ENCODE peak calls at places on chromosome 10, in six cellular contexts. I is sigmoid colon, L is spleen, S is epithelial cell of esophagus, B is GM23338, K is WERI-Rb-1. F is an unnamed sample.

GRCh38 chr10:73873843-73874215 is 526 bp downstream of the CAMK2G start:
- DNase-seq in I (no peak), L (no peak), S (no peak), B (no peak), K (no peak), F (no peak)

GRCh38 chr10:28914721-28915120 is 237.4 kb downstream of the BAMBI start:
- DNase-seq in I (no peak), L (no peak), S (peak), B (no peak), K (no peak), F (no peak)

GRCh38 chr10:17229717-17229966 is 1.6 kb downstream of the VIM start:
- DNase-seq in I (no peak), L (no peak), S (no peak), B (peak), K (peak), F (no peak)

GRCh38 chr10:109862738-109863137 is 60.6 kb downstream of the XPNPEP1 start:
- DNase-seq in I (no peak), L (no peak), S (no peak), B (no peak), K (no peak), F (no peak)

GRCh38 chr10:81920213-81920829 is 45.3 kb downstream of the NRG3 start:
- DNase-seq in I (no peak), L (no peak), S (no peak), B (peak), K (peak), F (no peak)

GRCh38 chr10:104907509-104907908 is 266.4 kb downstream of the SORCS3 start:
- DNase-seq in I (no peak), L (no peak), S (no peak), B (no peak), K (no peak), F (no peak)

GRCh38 chr10:34666008-34666700 is 148.9 kb downstream of the PARD3 start:
- DNase-seq in I (peak), L (no peak), S (peak), B (peak), K (peak), F (no peak)

GRCh38 chr10:23481351-23481961 is 42.6 kb downstream of the OTUD1 start:
- DNase-seq in I (no peak), L (no peak), S (peak), B (no peak), K (no peak), F (no peak)

GRCh38 chr10:93208717-93209464 is 135.2 kb downstream of the CYP26A1 start:
- DNase-seq in I (no peak), L (no peak), S (peak), B (no peak), K (no peak), F (no peak)

GRCh38 chr10:118965636-118966035 is 63.9 kb upstream of the NANOS1 start:
- DNase-seq in I (no peak), L (no peak), S (no peak), B (no peak), K (peak), F (no peak)

GRCh38 chr10:133544506-133544905 is 17.3 kb downstream of the CYP2E1 start:
- DNase-seq in I (no peak), L (no peak), S (no peak), B (no peak), K (no peak), F (no peak)

GRCh38 chr10:53748319-53748718 is 975.7 kb upstream of the MBL2 start:
- DNase-seq in I (no peak), L (no peak), S (no peak), B (no peak), K (no peak), F (no peak)

GRCh38 chr10:71260622-71261325 is 48.4 kb downstream of the UNC5B start:
- DNase-seq in I (no peak), L (no peak), S (peak), B (peak), K (no peak), F (no peak)

GRCh38 chr10:17735166-17735941 is 16.6 kb upstream of the TMEM236 start:
- DNase-seq in I (no peak), L (no peak), S (no peak), B (no peak), K (no peak), F (no peak)

GRCh38 chr10:47361293-47361692 is 13.1 kb downstream of the RBP3 start:
- DNase-seq in I (no peak), L (peak), S (peak), B (peak), K (peak), F (no peak)

GRCh38 chr10:116470071-116470470 is 42.4 kb downstream of the PNLIPRP3 start:
- DNase-seq in I (no peak), L (no peak), S (no peak), B (no peak), K (no peak), F (no peak)

GRCh38 chr10:29691564-29692064 is 56.8 kb upstream of the SVIL start:
- DNase-seq in I (no peak), L (no peak), S (peak), B (no peak), K (peak), F (no peak)

GRCh38 chr10:103602852-103603155 is 109.3 kb downstream of the NEURL1 start:
- DNase-seq in I (no peak), L (no peak), S (no peak), B (no peak), K (no peak), F (no peak)

GRCh38 chr10:44376504-44377099 is 8.3 kb downstream of the CXCL12 start:
- DNase-seq in I (no peak), L (no peak), S (no peak), B (no peak), K (no peak), F (no peak)

GRCh38 chr10:7589748-7590147 is 77.0 kb downstream of the ITIH5 start:
- DNase-seq in I (no peak), L (peak), S (no peak), B (no peak), K (no peak), F (no peak)

GRCh38 chr10:5871596-5871995 is 18.1 kb downstream of the ANKRD16 start:
- DNase-seq in I (no peak), L (no peak), S (no peak), B (no peak), K (no peak), F (no peak)

GRCh38 chr10:27747096-27747451 is 1.5 kb upstream of the MKX start:
- DNase-seq in I (no peak), L (no peak), S (no peak), B (peak), K (no peak), F (no peak)

GRCh38 chr10:58743466-58744115 is 230.9 kb downstream of the BICC1 start:
- DNase-seq in I (no peak), L (no peak), S (no peak), B (peak), K (no peak), F (no peak)

GRCh38 chr10:122497241-122497640 is 35.9 kb downstream of the HTRA1 start:
- DNase-seq in I (no peak), L (no peak), S (no peak), B (no peak), K (no peak), F (no peak)

GRCh38 chr10:104328916-104329710 is 9.2 kb downstream of the ITPRIP start:
- DNase-seq in I (peak), L (peak), S (peak), B (peak), K (peak), F (peak)

GRCh38 chr10:4686644-4686996 is 139.4 kb upstream of the AKR1E2 start:
- DNase-seq in I (no peak), L (no peak), S (peak), B (no peak), K (no peak), F (no peak)

GRCh38 chr10:86370006-86370585 is 3.5 kb upstream of the GRID1 start:
- DNase-seq in I (peak), L (peak), S (no peak), B (no peak), K (peak), F (no peak)
- TF ChIP-seq CTCF in I (no peak), L (no peak), S (no peak), B (no peak), K (no peak), F (no peak)

DNA sequence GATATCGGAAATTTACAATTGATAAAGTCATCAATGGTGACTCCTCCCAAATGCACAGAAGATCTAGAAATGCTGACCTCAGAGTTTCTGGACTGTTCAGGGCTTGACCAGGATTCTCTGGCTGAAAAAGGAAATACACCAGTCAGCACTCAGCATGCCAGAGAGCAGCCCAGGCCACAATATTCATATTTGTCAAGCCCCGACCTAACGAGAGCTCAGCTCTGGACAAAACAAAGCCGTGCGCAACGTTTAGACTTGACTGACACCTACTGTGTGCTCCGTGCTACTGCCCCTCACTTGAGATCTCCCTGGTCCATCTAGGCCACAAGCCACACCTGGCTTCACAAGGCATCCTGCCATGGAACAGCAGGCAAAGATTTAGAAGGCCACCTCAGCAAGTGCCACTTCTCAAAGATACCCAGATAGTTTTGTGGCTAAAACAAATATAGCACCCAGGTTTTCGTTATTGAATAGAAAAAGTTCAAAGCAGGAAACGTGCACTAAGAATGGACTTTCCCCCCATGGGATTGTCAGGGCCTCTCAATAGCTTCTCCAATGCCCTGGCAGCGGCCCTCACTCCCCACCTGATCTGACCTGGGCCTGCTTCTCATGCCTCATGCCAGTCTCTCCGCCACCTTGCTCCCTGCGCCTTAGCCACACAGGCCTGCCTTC is 218.3 kb downstream of the FAM107B start:
- DNase-seq in I (no peak), L (peak), S (no peak), B (peak), K (no peak), F (peak)
- TF ChIP-seq CTCF in I (no peak), L (peak), S (no peak), B (peak), K (no peak), F (no peak)

DNA sequence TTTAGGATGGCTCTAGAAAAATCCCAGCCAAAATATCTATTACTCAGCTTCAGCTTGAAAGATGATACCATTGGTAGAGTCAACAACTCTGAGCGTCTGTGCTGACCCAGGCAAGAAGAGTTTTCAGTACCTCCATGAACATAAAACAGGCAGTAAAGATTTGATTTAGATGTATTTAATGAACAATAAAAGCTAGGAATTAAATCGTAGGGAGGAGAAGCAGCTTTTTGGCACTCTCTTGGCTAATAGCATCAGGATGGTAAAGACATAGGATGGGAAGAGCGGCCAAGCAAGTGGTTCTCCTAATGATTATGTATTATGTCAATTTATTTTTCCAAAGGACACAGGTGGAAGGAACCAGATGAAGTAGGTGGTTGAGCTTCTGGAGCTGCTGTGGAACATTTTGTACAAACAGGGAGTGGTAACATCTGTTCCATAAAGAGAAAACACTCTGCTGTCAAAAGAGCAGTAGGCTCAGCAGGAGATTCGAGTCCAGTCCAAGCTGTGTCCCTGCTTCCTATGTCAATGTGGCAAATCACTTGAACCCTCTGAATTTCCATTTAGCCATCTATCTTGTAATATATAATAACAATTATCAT is 448.1 kb upstream of the ANKRD30A start:
- DNase-seq in I (no peak), L (no peak), S (no peak), B (no peak), K (no peak), F (no peak)
- TF ChIP-seq CTCF in I (no peak), L (no peak), S (no peak), B (no peak), K (no peak), F (no peak)

GRCh38 chr10:77501846-77502251 is 135.8 kb downstream of the KCNMA1 start:
- DNase-seq in I (no peak), L (no peak), S (peak), B (no peak), K (no peak), F (no peak)
- TF ChIP-seq CTCF in I (no peak), L (no peak), S (no peak), B (no peak), K (no peak), F (no peak)

DNA sequence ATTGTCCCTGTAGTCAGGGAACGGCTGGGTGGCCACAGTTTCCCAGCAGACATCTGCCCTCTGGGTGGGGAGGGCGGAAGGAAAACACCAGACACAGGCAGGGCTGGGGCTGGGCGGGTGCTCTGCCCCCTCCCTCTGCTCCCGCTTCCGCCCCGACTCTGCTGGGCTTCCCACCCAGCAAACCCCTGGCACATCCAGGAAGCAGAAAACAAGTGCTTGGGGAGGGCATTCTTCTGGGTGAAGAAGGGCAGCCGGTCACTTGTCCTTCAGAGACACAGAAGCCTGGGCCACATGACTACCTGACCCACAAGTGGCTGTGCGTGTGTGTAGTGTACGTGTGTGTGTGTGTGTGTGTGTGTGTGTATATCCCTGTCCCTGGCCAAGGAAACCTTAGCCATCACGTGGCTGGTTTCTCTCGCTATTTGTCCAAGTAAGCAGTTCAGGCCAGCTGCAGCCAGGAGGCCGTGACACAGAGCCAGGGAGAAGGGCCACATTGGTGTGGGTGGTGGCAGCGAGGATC is 77.9 kb downstream of the ZMIZ1 start:
- DNase-seq in I (peak), L (peak), S (no peak), B (no peak), K (no peak), F (peak)
- TF ChIP-seq CTCF in I (peak), L (no peak), S (no peak), B (no peak), K (no peak), F (no peak)

GRCh38 chr10:75858357-75858756 is 426.9 kb downstream of the LRMDA start:
- DNase-seq in I (no peak), L (no peak), S (no peak), B (peak), K (peak), F (no peak)

GRCh38 chr10:75851946-75852345 is 420.5 kb downstream of the LRMDA start:
- DNase-seq in I (no peak), L (no peak), S (no peak), B (no peak), K (no peak), F (no peak)

GRCh38 chr10:75857896-75858295 is 426.5 kb downstream of the LRMDA start:
- DNase-seq in I (no peak), L (no peak), S (no peak), B (no peak), K (no peak), F (no peak)

GRCh38 chr10:75857269-75857846 is 425.9 kb downstream of the LRMDA start:
- DNase-seq in I (no peak), L (no peak), S (no peak), B (peak), K (no peak), F (no peak)

DNA sequence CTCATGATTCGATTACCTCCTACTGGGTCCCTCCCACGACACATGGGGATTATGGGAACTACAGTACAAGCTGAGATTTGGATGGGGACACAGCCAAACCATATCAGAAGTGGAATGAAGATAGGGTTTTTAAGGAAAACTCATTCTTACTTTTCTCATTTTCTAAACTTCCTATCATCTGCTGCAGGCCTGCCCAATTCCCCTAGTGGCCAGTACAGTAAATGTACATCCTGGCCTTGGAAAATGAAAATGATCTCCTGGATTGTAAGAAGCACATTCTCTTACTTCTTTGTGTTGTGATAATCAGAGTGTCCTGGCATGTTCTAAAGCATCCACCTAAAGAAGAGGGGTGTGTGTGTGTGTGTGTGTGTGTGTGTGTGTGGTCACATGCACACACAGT is 421.7 kb downstream of the LRMDA start:
- DNase-seq in I (no peak), L (no peak), S (peak), B (peak), K (no peak), F (no peak)
- TF ChIP-seq CTCF in I (no peak), L (no peak), S (peak), B (peak), K (peak), F (no peak)

GRCh38 chr10:132527338-132528063 is 10.1 kb upstream of the INPP5A start:
- DNase-seq in I (peak), L (peak), S (no peak), B (no peak), K (no peak), F (no peak)

GRCh38 chr10:132526676-132527075 is 10.9 kb upstream of the INPP5A start:
- DNase-seq in I (peak), L (peak), S (no peak), B (no peak), K (no peak), F (no peak)

GRCh38 chr10:132532174-132532573 is 5.4 kb upstream of the INPP5A start:
- DNase-seq in I (no peak), L (no peak), S (no peak), B (no peak), K (no peak), F (no peak)

GRCh38 chr10:132524443-132525285 is 12.9 kb upstream of the INPP5A start:
- DNase-seq in I (peak), L (peak), S (no peak), B (no peak), K (no peak), F (no peak)

DNA sequence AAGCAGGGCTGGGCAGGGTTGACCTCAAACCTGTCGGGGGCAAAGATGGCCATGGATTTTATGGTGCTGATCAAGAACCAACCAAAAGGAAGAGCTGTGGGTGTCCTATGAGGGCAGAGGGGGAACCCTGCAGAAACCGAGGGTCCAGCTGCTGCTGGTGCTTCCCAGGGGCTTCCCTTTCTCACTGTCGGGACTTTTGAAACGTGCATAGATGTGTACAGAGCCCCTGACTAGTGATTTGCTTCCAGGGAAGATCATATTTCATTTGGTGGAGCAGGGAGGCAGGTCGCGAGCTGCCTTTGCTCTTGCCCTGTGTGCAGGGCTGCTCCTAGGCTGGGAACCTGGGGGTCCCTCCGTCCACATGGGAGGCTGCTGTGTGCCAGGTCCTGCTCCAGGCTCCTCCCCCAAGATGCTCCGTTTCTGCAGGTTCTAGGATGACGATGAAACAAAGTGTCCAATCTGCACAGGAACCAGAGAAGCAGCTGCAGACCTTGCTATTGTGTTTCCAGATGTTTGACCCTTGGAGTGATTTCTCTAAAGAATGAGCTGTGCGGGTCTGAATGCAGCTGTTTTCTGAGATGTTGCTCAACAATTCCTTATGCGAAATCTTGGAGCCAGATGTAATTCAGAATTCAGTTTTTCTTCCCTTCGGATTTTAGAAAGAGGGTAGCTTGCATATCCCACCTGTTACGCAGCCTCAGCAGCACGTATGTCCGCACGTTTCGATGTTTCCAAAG is 9.4 kb upstream of the INPP5A start:
- DNase-seq in I (peak), L (peak), S (no peak), B (no peak), K (no peak), F (no peak)
- TF ChIP-seq CTCF in I (no peak), L (no peak), S (no peak), B (no peak), K (no peak), F (no peak)

GRCh38 chr10:227014-227413 is 91.8 kb downstream of the ZMYND11 start:
- DNase-seq in I (no peak), L (no peak), S (peak), B (no peak), K (no peak), F (no peak)

GRCh38 chr10:228366-228765 is 93.1 kb downstream of the ZMYND11 start:
- DNase-seq in I (no peak), L (no peak), S (peak), B (no peak), K (no peak), F (no peak)

GRCh38 chr10:232061-232460 is 96.8 kb downstream of the ZMYND11 start:
- DNase-seq in I (no peak), L (no peak), S (no peak), B (no peak), K (no peak), F (no peak)

GRCh38 chr10:232878-233277 is 97.6 kb downstream of the ZMYND11 start:
- DNase-seq in I (no peak), L (no peak), S (no peak), B (no peak), K (no peak), F (no peak)

DNA sequence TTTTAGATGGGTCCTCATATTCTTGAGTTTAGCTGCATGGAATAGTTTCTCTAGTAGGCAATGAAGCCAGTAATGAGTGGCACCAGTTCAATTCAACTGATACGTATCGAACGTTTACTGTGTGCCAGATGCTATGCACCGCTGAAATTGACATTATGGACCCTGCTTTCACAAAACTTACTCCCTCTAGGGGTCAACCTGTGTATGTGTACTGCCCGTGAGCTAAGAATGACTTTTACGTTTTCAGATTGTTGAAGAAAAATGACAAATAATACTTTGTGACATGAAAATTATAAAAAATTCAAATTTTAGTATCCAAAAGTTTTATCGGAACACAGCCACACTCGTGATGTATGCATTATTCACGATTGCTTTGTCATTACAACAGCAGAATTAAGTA is 95.5 kb downstream of the ZMYND11 start:
- DNase-seq in I (no peak), L (no peak), S (no peak), B (peak), K (no peak), F (no peak)
- TF ChIP-seq CTCF in I (no peak), L (no peak), S (peak), B (peak), K (peak), F (peak)

F was measured in CD8-positive, alpha-beta T cell.